ENCODE peak calls at places on chromosome 1, in eight cellular contexts. D, O, P, F, N, G, L and B are unnamed samples.
A peak's percentile ranks its signal among the peaks of the same experiment; 100 is the strongest.

GRCh38 chr1:19646366-19646765 is 2.3 kb downstream of the NBL1 start:
- DNase-seq in O (peak; percentile 46), D (no peak), L (no peak), N (no peak), P (no peak), F (no peak), G (no peak), B (no peak)

GRCh38 chr1:77948841-77949424 is 29.9 kb downstream of the FUBP1 start:
- DNase-seq in F (peak; percentile 7), L (peak; percentile 42), D (no peak), P (no peak), N (peak; percentile 40), G (no peak), O (no peak), B (peak; percentile 3)

GRCh38 chr1:145849356-145850165 is 4.1 kb downstream of the NUDT17 start:
- DNase-seq in G (no peak), N (peak; percentile 47), D (no peak), O (no peak), F (peak; percentile 55), L (no peak), P (peak; percentile 37), B (no peak)

GRCh38 chr1:94496076-94496755 is 45.3 kb downstream of the F3 start:
- DNase-seq in N (no peak), L (no peak), P (no peak), O (no peak), G (no peak), D (no peak), F (no peak), B (no peak)

GRCh38 chr1:178938281-178938958 is 67.5 kb upstream of the ANGPTL1 start:
- DNase-seq in G (no peak), O (no peak), F (no peak), P (no peak), L (no peak), D (no peak), N (no peak), B (no peak)

GRCh38 chr1:46517932-46518498 is 28.4 kb downstream of the DMBX1 start:
- DNase-seq in D (no peak), N (no peak), F (no peak), P (no peak), G (no peak), L (no peak), O (no peak), B (no peak)

GRCh38 chr1:233355841-233356704 is 28.5 kb downstream of the MAP3K21 start:
- DNase-seq in F (no peak), L (no peak), N (no peak), G (no peak), P (no peak), O (no peak), D (no peak), B (no peak)

GRCh38 chr1:53076721-53077598 is 14.9 kb downstream of the PODN start:
- DNase-seq in L (no peak), G (no peak), N (no peak), D (no peak), O (no peak), P (no peak), F (peak; percentile 9), B (no peak)

GRCh38 chr1:174815474-174815908 is 184.3 kb upstream of the CACYBP start:
- DNase-seq in L (no peak), G (no peak), D (no peak), F (no peak), P (no peak), O (no peak), N (no peak), B (no peak)

GRCh38 chr1:31027693-31028526 is 37.6 kb downstream of the PUM1 start:
- DNase-seq in N (no peak), O (peak; percentile 37), G (no peak), L (no peak), P (peak; percentile 60), F (no peak), D (no peak), B (no peak)

GRCh38 chr1:9181176-9181906 is 52.4 kb upstream of the GPR157 start:
- DNase-seq in P (peak; percentile 56), D (peak; percentile 68), O (peak; percentile 63), N (peak; percentile 81), F (peak; percentile 86), L (peak; percentile 61), G (no peak), B (peak; percentile 27)

GRCh38 chr1:220221269-220221668 is 51.0 kb downstream of the RAB3GAP2 start:
- DNase-seq in G (no peak), D (no peak), P (no peak), L (no peak), O (no peak), F (no peak), N (no peak), B (no peak)

GRCh38 chr1:157955860-157956259 is 37.6 kb upstream of the KIRREL1 start:
- DNase-seq in N (no peak), P (no peak), G (no peak), L (no peak), D (no peak), F (no peak), O (peak; percentile 46), B (no peak)
- TF ChIP-seq REST in N (no peak), P (no peak), G (no peak), L (no peak), D (no peak), F (no peak), O (no peak), B (no peak)

GRCh38 chr1:226572325-226572726 is 23.8 kb downstream of the STUM start:
- DNase-seq in N (no peak), F (no peak), G (no peak), O (no peak), L (no peak), D (no peak), P (no peak), B (no peak)

GRCh38 chr1:226568975-226569741 is 20.6 kb downstream of the STUM start:
- DNase-seq in L (no peak), O (no peak), N (no peak), D (no peak), F (no peak), P (no peak), G (no peak), B (no peak)

GRCh38 chr1:226571901-226572300 is 23.3 kb downstream of the STUM start:
- DNase-seq in O (no peak), L (no peak), D (no peak), G (no peak), P (no peak), N (no peak), F (no peak), B (no peak)

GRCh38 chr1:226568077-226568831 is 19.7 kb downstream of the STUM start:
- DNase-seq in O (no peak), L (peak; percentile 12), N (peak; percentile 65), P (peak; percentile 19), D (peak; percentile 35), F (peak; percentile 62), G (no peak), B (peak; percentile 6)

DNA sequence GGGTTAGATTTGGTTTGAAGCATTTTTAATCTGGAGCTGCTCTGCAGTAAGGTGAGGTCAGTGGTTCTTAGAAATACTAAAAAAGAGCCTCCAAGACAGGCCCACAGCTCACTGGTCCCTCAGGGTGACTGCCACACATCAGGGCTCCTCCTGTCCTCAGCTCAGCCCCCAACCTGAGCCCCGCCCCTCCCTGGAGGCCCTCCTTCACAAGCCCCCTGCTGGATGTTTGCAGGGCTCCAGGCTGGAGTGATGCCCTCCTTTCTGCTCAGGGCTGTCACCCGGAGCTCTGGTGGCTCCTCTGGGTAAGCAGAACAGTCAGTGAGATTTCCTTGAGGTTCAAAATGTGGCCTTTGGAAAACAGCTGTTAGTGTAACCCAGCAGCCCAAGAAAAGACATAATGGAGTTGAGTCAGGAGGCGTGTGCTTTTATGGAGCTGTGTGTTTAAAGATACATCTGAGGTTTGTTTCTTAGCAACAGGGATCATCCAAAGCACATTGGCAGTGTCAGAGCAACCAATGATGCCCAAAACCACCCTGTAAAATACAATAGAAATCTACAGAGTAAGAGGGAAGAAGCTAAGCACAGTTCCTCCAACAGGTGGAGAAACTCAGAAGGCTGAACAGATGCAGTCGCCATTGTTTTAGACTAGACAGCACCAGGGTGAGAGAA is 21.4 kb downstream of the STUM start:
- DNase-seq in D (peak; percentile 70), L (peak; percentile 16), G (no peak), P (peak; percentile 44), N (peak; percentile 89), F (peak; percentile 72), O (no peak), B (peak; percentile 27)
- TF ChIP-seq REST in D (no peak), L (no peak), G (no peak), P (no peak), N (no peak), F (no peak), O (no peak), B (no peak)

DNA sequence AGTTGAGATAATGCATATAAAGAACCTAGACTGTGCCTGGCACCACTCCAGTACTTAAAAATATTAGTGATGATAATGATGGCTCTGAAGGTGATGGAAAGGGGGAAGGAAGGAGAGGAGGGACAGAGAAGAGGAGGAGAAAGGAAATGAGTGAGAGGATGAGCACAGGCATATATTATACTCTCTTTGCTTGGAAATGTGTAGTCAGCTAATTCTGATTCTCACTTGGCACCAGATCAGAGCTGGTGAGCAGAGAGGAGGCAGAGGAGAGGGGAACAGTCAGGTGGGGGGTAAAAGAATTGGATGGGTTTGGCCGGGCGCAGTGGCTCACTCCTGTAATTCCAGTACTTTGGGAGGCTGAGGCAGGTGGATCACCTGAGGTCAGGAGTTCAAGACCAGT is 24.3 kb upstream of the MYOC start:
- DNase-seq in L (no peak), P (no peak), O (no peak), F (no peak), G (no peak), D (no peak), N (no peak), B (no peak)
- TF ChIP-seq REST in L (no peak), P (no peak), O (no peak), F (no peak), G (no peak), D (no peak), N (no peak), B (no peak)

DNA sequence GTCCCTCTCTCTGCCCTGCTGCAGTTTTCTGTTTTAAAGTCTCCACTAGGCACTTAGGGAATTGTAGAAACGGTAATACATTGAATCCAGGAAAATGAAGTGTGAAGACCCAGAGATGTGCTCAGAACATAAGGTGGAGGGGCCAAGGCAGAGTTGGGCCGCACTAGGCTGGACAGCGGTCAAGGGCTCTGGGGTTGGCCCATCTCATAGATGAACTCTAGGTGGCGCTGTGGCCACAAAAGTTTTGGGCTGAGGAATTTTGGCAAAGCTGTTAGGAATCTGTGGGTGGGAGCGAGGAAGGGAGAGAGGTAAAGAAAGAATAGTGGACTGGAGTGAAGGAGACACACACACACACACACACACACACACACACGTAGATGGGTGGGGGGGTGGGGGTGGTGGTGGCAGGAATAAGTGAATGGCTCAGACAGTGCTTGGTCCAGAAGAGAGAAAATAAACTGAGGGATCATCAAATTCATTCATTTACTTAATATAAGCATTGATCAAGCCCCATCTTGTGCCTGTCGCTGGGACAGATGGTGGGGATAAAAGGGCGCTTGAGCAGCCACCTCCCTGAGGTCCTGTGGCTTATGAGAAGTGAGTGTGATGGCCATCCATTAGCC is 258.5 kb downstream of the TRABD2B start:
- DNase-seq in O (no peak), G (no peak), N (peak; percentile 87), D (peak; percentile 38), L (peak; percentile 35), P (peak; percentile 59), F (peak; percentile 74), B (no peak)
- TF ChIP-seq REST in O (peak; percentile 82), G (peak; percentile 87), N (peak; percentile 58), D (peak; percentile 66), L (peak; percentile 31), P (no peak), F (peak; percentile 89), B (peak; percentile 52)